ENCODE peak calls at places on chromosomes 7 and 10, in nine cellular contexts. One of them, this sample, is unnamed.

GRCh38 chr7:18231854-18232253 is 204.2 kb upstream of the PRPS1L1 start:
- DNase-seq in CD8-positive, alpha-beta memory T cell: no peak
- DNase-seq in cardiac muscle cell: no peak
- DNase-seq in GM23248: no peak
- DNase-seq in OCI-LY7: no peak
- DNase-seq in stomach: no peak
- DNase-seq in psoas muscle: no peak
- DNase-seq in thoracic aorta: no peak
- DNase-seq in small intestine: no peak
- DNase-seq in this sample: no peak

GRCh38 chr10:90930971-90931841 is 10.3 kb upstream of the ANKRD1 start:
- DNase-seq in psoas muscle: no peak
- DNase-seq in OCI-LY7: no peak
- DNase-seq in stomach: no peak
- DNase-seq in small intestine: no peak
- DNase-seq in thoracic aorta: no peak
- DNase-seq in GM23248: peak; percentile 78
- DNase-seq in CD8-positive, alpha-beta memory T cell: no peak
- DNase-seq in cardiac muscle cell: peak; percentile 97
- DNase-seq in this sample: no peak

GRCh38 chr7:102431617-102432298 is 1.6 kb upstream of the ORAI2 start:
- DNase-seq in thoracic aorta: no peak
- DNase-seq in CD8-positive, alpha-beta memory T cell: peak; percentile 81
- DNase-seq in psoas muscle: no peak
- DNase-seq in GM23248: no peak
- DNase-seq in small intestine: peak; percentile 39
- DNase-seq in cardiac muscle cell: no peak
- DNase-seq in stomach: no peak
- DNase-seq in OCI-LY7: peak; percentile 84
- DNase-seq in this sample: peak; percentile 71

GRCh38 chr7:106679153-106679931 is 18.4 kb upstream of the CCDC71L start:
- DNase-seq in stomach: no peak
- DNase-seq in OCI-LY7: no peak
- DNase-seq in small intestine: no peak
- DNase-seq in thoracic aorta: no peak
- DNase-seq in cardiac muscle cell: peak; percentile 81
- DNase-seq in CD8-positive, alpha-beta memory T cell: no peak
- DNase-seq in GM23248: peak; percentile 63
- DNase-seq in psoas muscle: no peak
- DNase-seq in this sample: no peak

GRCh38 chr10:92590623-92591549 is 2.0 kb upstream of the KIF11 start:
- DNase-seq in thoracic aorta: no peak
- DNase-seq in OCI-LY7: peak; percentile 75
- DNase-seq in psoas muscle: peak; percentile 83
- DNase-seq in small intestine: no peak
- DNase-seq in cardiac muscle cell: peak; percentile 68
- DNase-seq in stomach: no peak
- DNase-seq in CD8-positive, alpha-beta memory T cell: no peak
- DNase-seq in GM23248: peak; percentile 75
- DNase-seq in this sample: no peak

GRCh38 chr10:17229967-17230682 is 2.1 kb downstream of the VIM start:
- DNase-seq in OCI-LY7: peak; percentile 92
- DNase-seq in CD8-positive, alpha-beta memory T cell: peak; percentile 94
- DNase-seq in cardiac muscle cell: peak; percentile 83
- DNase-seq in GM23248: peak; percentile 86
- DNase-seq in stomach: peak; percentile 82
- DNase-seq in small intestine: peak; percentile 84
- DNase-seq in psoas muscle: peak; percentile 90
- DNase-seq in thoracic aorta: no peak
- DNase-seq in this sample: peak; percentile 96

GRCh38 chr7:30162133-30162532 is 27.3 kb downstream of the MTURN start:
- DNase-seq in cardiac muscle cell: no peak
- DNase-seq in stomach: no peak
- DNase-seq in CD8-positive, alpha-beta memory T cell: no peak
- DNase-seq in thoracic aorta: no peak
- DNase-seq in psoas muscle: no peak
- DNase-seq in GM23248: no peak
- DNase-seq in small intestine: no peak
- DNase-seq in OCI-LY7: no peak
- DNase-seq in this sample: no peak

GRCh38 chr7:78720066-78720465 is 733.4 kb downstream of the MAGI2 start:
- DNase-seq in OCI-LY7: no peak
- DNase-seq in psoas muscle: no peak
- DNase-seq in cardiac muscle cell: no peak
- DNase-seq in stomach: no peak
- DNase-seq in thoracic aorta: no peak
- DNase-seq in CD8-positive, alpha-beta memory T cell: no peak
- DNase-seq in small intestine: no peak
- DNase-seq in GM23248: no peak
- DNase-seq in this sample: no peak

GRCh38 chr7:25244193-25244592 is 15.9 kb upstream of the NPVF start:
- DNase-seq in psoas muscle: no peak
- DNase-seq in GM23248: no peak
- DNase-seq in OCI-LY7: no peak
- DNase-seq in CD8-positive, alpha-beta memory T cell: no peak
- DNase-seq in cardiac muscle cell: no peak
- DNase-seq in stomach: no peak
- DNase-seq in small intestine: no peak
- DNase-seq in thoracic aorta: no peak
- DNase-seq in this sample: no peak

GRCh38 chr10:126939706-126940105 is 34.5 kb downstream of the DOCK1 start:
- DNase-seq in CD8-positive, alpha-beta memory T cell: no peak
- DNase-seq in psoas muscle: no peak
- DNase-seq in stomach: no peak
- DNase-seq in GM23248: no peak
- DNase-seq in small intestine: no peak
- DNase-seq in OCI-LY7: no peak
- DNase-seq in cardiac muscle cell: no peak
- DNase-seq in thoracic aorta: no peak
- DNase-seq in this sample: no peak

GRCh38 chr7:91603707-91604106 is 276.8 kb downstream of the MTERF1 start:
- DNase-seq in stomach: no peak
- DNase-seq in cardiac muscle cell: no peak
- DNase-seq in psoas muscle: no peak
- DNase-seq in OCI-LY7: no peak
- DNase-seq in CD8-positive, alpha-beta memory T cell: no peak
- DNase-seq in GM23248: no peak
- DNase-seq in small intestine: no peak
- DNase-seq in thoracic aorta: no peak
- DNase-seq in this sample: no peak

GRCh38 chr10:68288680-68289079 is 43.2 kb upstream of the HNRNPH3 start:
- DNase-seq in small intestine: no peak
- DNase-seq in cardiac muscle cell: no peak
- DNase-seq in GM23248: no peak
- DNase-seq in stomach: no peak
- DNase-seq in OCI-LY7: no peak
- DNase-seq in CD8-positive, alpha-beta memory T cell: no peak
- DNase-seq in psoas muscle: no peak
- DNase-seq in thoracic aorta: no peak
- DNase-seq in this sample: no peak

GRCh38 chr7:41628926-41629325 is 74.0 kb downstream of the INHBA start:
- DNase-seq in thoracic aorta: no peak
- DNase-seq in CD8-positive, alpha-beta memory T cell: no peak
- DNase-seq in OCI-LY7: no peak
- DNase-seq in psoas muscle: no peak
- DNase-seq in stomach: no peak
- DNase-seq in cardiac muscle cell: no peak
- DNase-seq in GM23248: peak; percentile 24
- DNase-seq in small intestine: no peak
- DNase-seq in this sample: no peak

GRCh38 chr10:46526682-46527038 is 29.8 kb downstream of the GPRIN2 start:
- DNase-seq in psoas muscle: peak; percentile 46
- DNase-seq in thoracic aorta: no peak
- DNase-seq in cardiac muscle cell: no peak
- DNase-seq in stomach: peak; percentile 39
- DNase-seq in CD8-positive, alpha-beta memory T cell: no peak
- DNase-seq in GM23248: peak; percentile 43
- DNase-seq in OCI-LY7: no peak
- DNase-seq in small intestine: no peak
- DNase-seq in this sample: no peak

GRCh38 chr10:98425511-98426352 is 10.8 kb upstream of the PYROXD2 start:
- DNase-seq in GM23248: peak; percentile 55
- DNase-seq in OCI-LY7: peak; percentile 63
- DNase-seq in thoracic aorta: no peak
- DNase-seq in CD8-positive, alpha-beta memory T cell: peak; percentile 9
- DNase-seq in cardiac muscle cell: peak; percentile 47
- DNase-seq in small intestine: peak; percentile 46
- DNase-seq in psoas muscle: no peak
- DNase-seq in stomach: peak; percentile 53
- DNase-seq in this sample: no peak

DNA sequence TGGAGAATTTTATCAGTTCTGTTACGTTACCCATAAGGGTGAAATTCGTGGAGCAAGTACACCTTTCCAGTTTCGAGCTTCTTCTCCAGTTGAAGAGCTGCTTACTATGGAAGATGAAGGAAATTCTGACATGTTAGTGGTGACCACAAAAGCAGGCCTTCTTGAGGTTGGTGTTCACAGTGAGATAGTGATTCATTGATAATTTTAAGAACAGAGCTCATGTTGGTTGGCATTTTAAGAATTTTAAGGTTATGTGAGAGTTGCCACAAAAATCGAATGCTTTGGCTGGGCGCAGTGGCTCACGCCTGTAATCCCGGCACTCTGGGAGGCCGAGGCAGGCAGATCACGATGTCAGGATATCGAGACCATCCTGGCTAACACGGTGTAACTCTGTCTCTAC is 25.9 kb downstream of the TAX1BP1 start:
- DNase-seq in stomach: no peak
- DNase-seq in GM23248: no peak
- DNase-seq in psoas muscle: no peak
- DNase-seq in cardiac muscle cell: no peak
- DNase-seq in small intestine: no peak
- DNase-seq in CD8-positive, alpha-beta memory T cell: no peak
- DNase-seq in OCI-LY7: no peak
- DNase-seq in thoracic aorta: no peak
- DNase-seq in this sample: no peak
- H3K36me3 ChIP-seq in stomach: peaks cover 34% of the 10 kb centered on the region
- H3K36me3 ChIP-seq in GM23248: peaks cover 22% of the 10 kb centered on the region
- H3K36me3 ChIP-seq in psoas muscle: peaks cover 35% of the 10 kb centered on the region
- H3K36me3 ChIP-seq in cardiac muscle cell: peaks cover 8% of the 10 kb centered on the region
- H3K36me3 ChIP-seq in small intestine: peaks cover 6% of the 10 kb centered on the region
- H3K36me3 ChIP-seq in CD8-positive, alpha-beta memory T cell: peaks cover 6% of the 10 kb centered on the region
- H3K36me3 ChIP-seq in OCI-LY7: peaks cover 25% of the 10 kb centered on the region
- H3K36me3 ChIP-seq in thoracic aorta: peaks cover 3% of the 10 kb centered on the region
- H3K36me3 ChIP-seq in this sample: peaks cover 34% of the 10 kb centered on the region

GRCh38 chr7:140222797-140223196 is 46.0 kb upstream of the KDM7A start:
- DNase-seq in GM23248: no peak
- DNase-seq in CD8-positive, alpha-beta memory T cell: no peak
- DNase-seq in small intestine: no peak
- DNase-seq in psoas muscle: no peak
- DNase-seq in cardiac muscle cell: no peak
- DNase-seq in thoracic aorta: no peak
- DNase-seq in OCI-LY7: peak; percentile 40
- DNase-seq in stomach: no peak
- DNase-seq in this sample: no peak

GRCh38 chr7:140215281-140215680 is 38.5 kb upstream of the KDM7A start:
- DNase-seq in cardiac muscle cell: no peak
- DNase-seq in thoracic aorta: no peak
- DNase-seq in CD8-positive, alpha-beta memory T cell: no peak
- DNase-seq in psoas muscle: no peak
- DNase-seq in stomach: no peak
- DNase-seq in OCI-LY7: no peak
- DNase-seq in GM23248: no peak
- DNase-seq in small intestine: no peak
- DNase-seq in this sample: peak; percentile 60

GRCh38 chr7:140219672-140220520 is 43.1 kb upstream of the KDM7A start:
- DNase-seq in psoas muscle: no peak
- DNase-seq in GM23248: no peak
- DNase-seq in cardiac muscle cell: no peak
- DNase-seq in small intestine: no peak
- DNase-seq in OCI-LY7: no peak
- DNase-seq in thoracic aorta: no peak
- DNase-seq in stomach: no peak
- DNase-seq in CD8-positive, alpha-beta memory T cell: no peak
- DNase-seq in this sample: no peak

GRCh38 chr7:140217750-140218501 is 41.1 kb upstream of the KDM7A start:
- DNase-seq in thoracic aorta: no peak
- DNase-seq in small intestine: no peak
- DNase-seq in psoas muscle: no peak
- DNase-seq in stomach: no peak
- DNase-seq in GM23248: no peak
- DNase-seq in OCI-LY7: no peak
- DNase-seq in CD8-positive, alpha-beta memory T cell: no peak
- DNase-seq in cardiac muscle cell: no peak
- DNase-seq in this sample: no peak

DNA sequence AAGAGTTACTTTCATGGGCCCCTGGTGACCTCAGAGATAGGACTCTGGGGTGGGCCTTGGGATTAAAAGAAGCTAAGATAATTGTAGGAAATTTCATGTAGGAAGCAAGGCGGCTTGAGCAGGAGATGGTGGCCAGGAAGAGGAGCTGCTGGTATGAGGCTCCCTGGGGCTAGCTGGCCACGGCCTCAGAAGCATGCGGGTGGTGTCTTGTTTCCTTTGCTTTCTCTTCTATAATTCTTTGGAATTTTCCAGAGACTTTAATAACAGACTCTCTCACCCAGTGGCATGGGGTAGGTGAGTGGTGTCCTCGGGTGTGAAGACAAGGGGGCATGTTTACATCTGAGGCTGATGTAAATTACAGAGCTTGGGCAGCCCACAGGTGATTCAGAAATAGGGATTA is 41.9 kb upstream of the KDM7A start:
- DNase-seq in thoracic aorta: no peak
- DNase-seq in small intestine: no peak
- DNase-seq in psoas muscle: no peak
- DNase-seq in stomach: no peak
- DNase-seq in CD8-positive, alpha-beta memory T cell: no peak
- DNase-seq in cardiac muscle cell: no peak
- DNase-seq in GM23248: no peak
- DNase-seq in OCI-LY7: no peak
- DNase-seq in this sample: no peak
- H3K36me3 ChIP-seq in thoracic aorta: no peaks in the 10 kb centered on the region
- H3K36me3 ChIP-seq in small intestine: no peaks in the 10 kb centered on the region
- H3K36me3 ChIP-seq in psoas muscle: no peaks in the 10 kb centered on the region
- H3K36me3 ChIP-seq in stomach: no peaks in the 10 kb centered on the region
- H3K36me3 ChIP-seq in CD8-positive, alpha-beta memory T cell: no peaks in the 10 kb centered on the region
- H3K36me3 ChIP-seq in cardiac muscle cell: no peaks in the 10 kb centered on the region
- H3K36me3 ChIP-seq in GM23248: no peaks in the 10 kb centered on the region
- H3K36me3 ChIP-seq in OCI-LY7: no peaks in the 10 kb centered on the region
- H3K36me3 ChIP-seq in this sample: no peaks in the 10 kb centered on the region

GRCh38 chr7:200704-201103 is 8.3 kb downstream of the FAM20C start:
- DNase-seq in small intestine: peak; percentile 8
- DNase-seq in CD8-positive, alpha-beta memory T cell: no peak
- DNase-seq in GM23248: no peak
- DNase-seq in OCI-LY7: no peak
- DNase-seq in stomach: no peak
- DNase-seq in psoas muscle: no peak
- DNase-seq in thoracic aorta: no peak
- DNase-seq in cardiac muscle cell: no peak
- DNase-seq in this sample: no peak
- H3K36me3 ChIP-seq in small intestine: peaks cover 17% of the 10 kb centered on the region
- H3K36me3 ChIP-seq in CD8-positive, alpha-beta memory T cell: no peaks in the 10 kb centered on the region
- H3K36me3 ChIP-seq in GM23248: peaks cover 39% of the 10 kb centered on the region
- H3K36me3 ChIP-seq in OCI-LY7: no peaks in the 10 kb centered on the region
- H3K36me3 ChIP-seq in stomach: peaks cover 97% of the 10 kb centered on the region
- H3K36me3 ChIP-seq in psoas muscle: peaks cover 69% of the 10 kb centered on the region
- H3K36me3 ChIP-seq in thoracic aorta: peaks cover 67% of the 10 kb centered on the region
- H3K36me3 ChIP-seq in cardiac muscle cell: no peaks in the 10 kb centered on the region
- H3K36me3 ChIP-seq in this sample: no peaks in the 10 kb centered on the region

DNA sequence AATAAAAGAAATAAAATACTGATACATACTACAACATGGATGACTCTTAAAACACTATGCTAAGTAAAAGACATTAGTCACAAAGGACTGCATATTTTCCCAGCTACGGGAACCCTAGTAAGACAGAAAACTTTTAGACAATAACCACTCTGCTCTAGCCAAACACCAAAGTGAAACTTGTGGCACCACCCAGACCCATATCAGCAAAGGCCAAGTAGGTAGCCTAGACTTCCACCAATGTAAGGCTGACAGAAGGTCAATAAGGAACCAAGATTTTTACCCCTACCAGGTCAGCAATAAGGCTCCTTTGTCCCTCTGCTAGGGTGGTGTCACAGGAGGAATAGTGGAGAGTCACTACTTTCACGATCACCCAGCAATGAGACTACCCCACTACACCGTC is 24.9 kb downstream of the SLC25A40 start:
- DNase-seq in cardiac muscle cell: no peak
- DNase-seq in psoas muscle: no peak
- DNase-seq in small intestine: no peak
- DNase-seq in OCI-LY7: no peak
- DNase-seq in GM23248: peak; percentile 38
- DNase-seq in CD8-positive, alpha-beta memory T cell: no peak
- DNase-seq in thoracic aorta: no peak
- DNase-seq in stomach: no peak
- DNase-seq in this sample: no peak
- H3K36me3 ChIP-seq in cardiac muscle cell: peaks cover 11% of the 10 kb centered on the region
- H3K36me3 ChIP-seq in psoas muscle: peaks cover 48% of the 10 kb centered on the region
- H3K36me3 ChIP-seq in small intestine: no peaks in the 10 kb centered on the region
- H3K36me3 ChIP-seq in OCI-LY7: peaks cover 79% of the 10 kb centered on the region
- H3K36me3 ChIP-seq in GM23248: peaks cover 8% of the 10 kb centered on the region
- H3K36me3 ChIP-seq in CD8-positive, alpha-beta memory T cell: no peaks in the 10 kb centered on the region
- H3K36me3 ChIP-seq in thoracic aorta: no peaks in the 10 kb centered on the region
- H3K36me3 ChIP-seq in stomach: peaks cover 33% of the 10 kb centered on the region
- H3K36me3 ChIP-seq in this sample: peaks cover 27% of the 10 kb centered on the region